ENCODE peak calls at places on chromosome 7, in six cellular contexts. One of them, this sample, is unnamed.

GRCh38 chr7:157459966-157460365 is 123.2 kb downstream of the DNAJB6 start:
- DNase-seq in MV-4-11: no peak
- DNase-seq in colonic mucosa: no peak
- DNase-seq in stimulated activated naive CD8-positive, alpha-beta T cell treated with anti-CD3 and anti-CD28 coated beads, Interleukin-15, amount 100 ng/mL, for 72 hours: no peak
- DNase-seq in NCI-H748 treated with DMSO at 0.1 percent for 48 hours: no peak
- DNase-seq in stimulated activated CD8-positive, alpha-beta memory T cell treated with anti-CD3 and anti-CD28 coated beads, Interleukin-12 subunit alpha, Interleukin-12 subunit beta, amount 100 ng/mL, for 4 hours: no peak
- DNase-seq in this sample: no peak

GRCh38 chr7:141356096-141356495 is 195.1 kb upstream of the AGK start:
- DNase-seq in colonic mucosa: no peak
- DNase-seq in MV-4-11: no peak
- DNase-seq in NCI-H748 treated with DMSO at 0.1 percent for 48 hours: no peak
- DNase-seq in stimulated activated naive CD8-positive, alpha-beta T cell treated with anti-CD3 and anti-CD28 coated beads, Interleukin-15, amount 100 ng/mL, for 72 hours: no peak
- DNase-seq in stimulated activated CD8-positive, alpha-beta memory T cell treated with anti-CD3 and anti-CD28 coated beads, Interleukin-12 subunit alpha, Interleukin-12 subunit beta, amount 100 ng/mL, for 4 hours: no peak
- DNase-seq in this sample: peak

GRCh38 chr7:93115796-93116195 is 2.0 kb downstream of the SAMD9 start:
- DNase-seq in stimulated activated CD8-positive, alpha-beta memory T cell treated with anti-CD3 and anti-CD28 coated beads, Interleukin-12 subunit alpha, Interleukin-12 subunit beta, amount 100 ng/mL, for 4 hours: no peak
- DNase-seq in MV-4-11: no peak
- DNase-seq in NCI-H748 treated with DMSO at 0.1 percent for 48 hours: no peak
- DNase-seq in colonic mucosa: no peak
- DNase-seq in stimulated activated naive CD8-positive, alpha-beta T cell treated with anti-CD3 and anti-CD28 coated beads, Interleukin-15, amount 100 ng/mL, for 72 hours: no peak
- DNase-seq in this sample: no peak

GRCh38 chr7:140045697-140046096 is 17.1 kb downstream of the PARP12 start:
- DNase-seq in stimulated activated CD8-positive, alpha-beta memory T cell treated with anti-CD3 and anti-CD28 coated beads, Interleukin-12 subunit alpha, Interleukin-12 subunit beta, amount 100 ng/mL, for 4 hours: no peak
- DNase-seq in MV-4-11: no peak
- DNase-seq in colonic mucosa: no peak
- DNase-seq in stimulated activated naive CD8-positive, alpha-beta T cell treated with anti-CD3 and anti-CD28 coated beads, Interleukin-15, amount 100 ng/mL, for 72 hours: no peak
- DNase-seq in NCI-H748 treated with DMSO at 0.1 percent for 48 hours: no peak
- DNase-seq in this sample: no peak

GRCh38 chr7:26189697-26190096 is 10.8 kb downstream of the HNRNPA2B1 start:
- DNase-seq in stimulated activated naive CD8-positive, alpha-beta T cell treated with anti-CD3 and anti-CD28 coated beads, Interleukin-15, amount 100 ng/mL, for 72 hours: no peak
- DNase-seq in stimulated activated CD8-positive, alpha-beta memory T cell treated with anti-CD3 and anti-CD28 coated beads, Interleukin-12 subunit alpha, Interleukin-12 subunit beta, amount 100 ng/mL, for 4 hours: no peak
- DNase-seq in NCI-H748 treated with DMSO at 0.1 percent for 48 hours: no peak
- DNase-seq in MV-4-11: no peak
- DNase-seq in colonic mucosa: no peak
- DNase-seq in this sample: no peak

GRCh38 chr7:89246196-89246595 is 450.7 kb upstream of the TEX47 start:
- DNase-seq in colonic mucosa: no peak
- DNase-seq in stimulated activated CD8-positive, alpha-beta memory T cell treated with anti-CD3 and anti-CD28 coated beads, Interleukin-12 subunit alpha, Interleukin-12 subunit beta, amount 100 ng/mL, for 4 hours: no peak
- DNase-seq in stimulated activated naive CD8-positive, alpha-beta T cell treated with anti-CD3 and anti-CD28 coated beads, Interleukin-15, amount 100 ng/mL, for 72 hours: no peak
- DNase-seq in NCI-H748 treated with DMSO at 0.1 percent for 48 hours: no peak
- DNase-seq in MV-4-11: no peak
- DNase-seq in this sample: no peak

GRCh38 chr7:155277385-155277994 is 20.2 kb upstream of the INSIG1 start:
- DNase-seq in NCI-H748 treated with DMSO at 0.1 percent for 48 hours: no peak
- DNase-seq in MV-4-11: peak
- DNase-seq in stimulated activated CD8-positive, alpha-beta memory T cell treated with anti-CD3 and anti-CD28 coated beads, Interleukin-12 subunit alpha, Interleukin-12 subunit beta, amount 100 ng/mL, for 4 hours: no peak
- DNase-seq in colonic mucosa: no peak
- DNase-seq in stimulated activated naive CD8-positive, alpha-beta T cell treated with anti-CD3 and anti-CD28 coated beads, Interleukin-15, amount 100 ng/mL, for 72 hours: no peak
- DNase-seq in this sample: no peak

GRCh38 chr7:92763636-92764423 is 72.5 kb downstream of the CDK6 start:
- DNase-seq in stimulated activated CD8-positive, alpha-beta memory T cell treated with anti-CD3 and anti-CD28 coated beads, Interleukin-12 subunit alpha, Interleukin-12 subunit beta, amount 100 ng/mL, for 4 hours: no peak
- DNase-seq in colonic mucosa: peak
- DNase-seq in stimulated activated naive CD8-positive, alpha-beta T cell treated with anti-CD3 and anti-CD28 coated beads, Interleukin-15, amount 100 ng/mL, for 72 hours: no peak
- DNase-seq in MV-4-11: peak
- DNase-seq in NCI-H748 treated with DMSO at 0.1 percent for 48 hours: peak
- DNase-seq in this sample: no peak

GRCh38 chr7:13198741-13199140 is 511.3 kb downstream of the ARL4A start:
- DNase-seq in colonic mucosa: no peak
- DNase-seq in stimulated activated CD8-positive, alpha-beta memory T cell treated with anti-CD3 and anti-CD28 coated beads, Interleukin-12 subunit alpha, Interleukin-12 subunit beta, amount 100 ng/mL, for 4 hours: no peak
- DNase-seq in MV-4-11: no peak
- DNase-seq in NCI-H748 treated with DMSO at 0.1 percent for 48 hours: no peak
- DNase-seq in stimulated activated naive CD8-positive, alpha-beta T cell treated with anti-CD3 and anti-CD28 coated beads, Interleukin-15, amount 100 ng/mL, for 72 hours: no peak
- DNase-seq in this sample: no peak

GRCh38 chr7:2567663-2568238 is 9.0 kb downstream of the IQCE start:
- DNase-seq in stimulated activated CD8-positive, alpha-beta memory T cell treated with anti-CD3 and anti-CD28 coated beads, Interleukin-12 subunit alpha, Interleukin-12 subunit beta, amount 100 ng/mL, for 4 hours: no peak
- DNase-seq in MV-4-11: no peak
- DNase-seq in colonic mucosa: no peak
- DNase-seq in stimulated activated naive CD8-positive, alpha-beta T cell treated with anti-CD3 and anti-CD28 coated beads, Interleukin-15, amount 100 ng/mL, for 72 hours: no peak
- DNase-seq in NCI-H748 treated with DMSO at 0.1 percent for 48 hours: no peak
- DNase-seq in this sample: no peak

GRCh38 chr7:2111568-2111967 is 121.2 kb downstream of the MAD1L1 start:
- DNase-seq in NCI-H748 treated with DMSO at 0.1 percent for 48 hours: no peak
- DNase-seq in stimulated activated CD8-positive, alpha-beta memory T cell treated with anti-CD3 and anti-CD28 coated beads, Interleukin-12 subunit alpha, Interleukin-12 subunit beta, amount 100 ng/mL, for 4 hours: no peak
- DNase-seq in MV-4-11: no peak
- DNase-seq in stimulated activated naive CD8-positive, alpha-beta T cell treated with anti-CD3 and anti-CD28 coated beads, Interleukin-15, amount 100 ng/mL, for 72 hours: no peak
- DNase-seq in colonic mucosa: no peak
- DNase-seq in this sample: no peak

GRCh38 chr7:134201569-134202261 is 74.6 kb downstream of the LRGUK start:
- DNase-seq in MV-4-11: no peak
- DNase-seq in NCI-H748 treated with DMSO at 0.1 percent for 48 hours: no peak
- DNase-seq in colonic mucosa: no peak
- DNase-seq in stimulated activated CD8-positive, alpha-beta memory T cell treated with anti-CD3 and anti-CD28 coated beads, Interleukin-12 subunit alpha, Interleukin-12 subunit beta, amount 100 ng/mL, for 4 hours: no peak
- DNase-seq in stimulated activated naive CD8-positive, alpha-beta T cell treated with anti-CD3 and anti-CD28 coated beads, Interleukin-15, amount 100 ng/mL, for 72 hours: no peak
- DNase-seq in this sample: no peak

GRCh38 chr7:94698275-94698674 is 42.3 kb upstream of the SGCE start:
- DNase-seq in stimulated activated CD8-positive, alpha-beta memory T cell treated with anti-CD3 and anti-CD28 coated beads, Interleukin-12 subunit alpha, Interleukin-12 subunit beta, amount 100 ng/mL, for 4 hours: no peak
- DNase-seq in colonic mucosa: no peak
- DNase-seq in MV-4-11: peak
- DNase-seq in NCI-H748 treated with DMSO at 0.1 percent for 48 hours: no peak
- DNase-seq in stimulated activated naive CD8-positive, alpha-beta T cell treated with anti-CD3 and anti-CD28 coated beads, Interleukin-15, amount 100 ng/mL, for 72 hours: no peak
- DNase-seq in this sample: no peak

GRCh38 chr7:21542891-21543527 is at the start of gene DNAH11:
- DNase-seq in MV-4-11: no peak
- DNase-seq in stimulated activated naive CD8-positive, alpha-beta T cell treated with anti-CD3 and anti-CD28 coated beads, Interleukin-15, amount 100 ng/mL, for 72 hours: peak
- DNase-seq in stimulated activated CD8-positive, alpha-beta memory T cell treated with anti-CD3 and anti-CD28 coated beads, Interleukin-12 subunit alpha, Interleukin-12 subunit beta, amount 100 ng/mL, for 4 hours: no peak
- DNase-seq in NCI-H748 treated with DMSO at 0.1 percent for 48 hours: peak
- DNase-seq in colonic mucosa: peak
- DNase-seq in this sample: peak

GRCh38 chr7:128710391-128710930 is 28.7 kb upstream of the CALU start:
- DNase-seq in NCI-H748 treated with DMSO at 0.1 percent for 48 hours: no peak
- DNase-seq in colonic mucosa: no peak
- DNase-seq in stimulated activated naive CD8-positive, alpha-beta T cell treated with anti-CD3 and anti-CD28 coated beads, Interleukin-15, amount 100 ng/mL, for 72 hours: no peak
- DNase-seq in MV-4-11: peak
- DNase-seq in stimulated activated CD8-positive, alpha-beta memory T cell treated with anti-CD3 and anti-CD28 coated beads, Interleukin-12 subunit alpha, Interleukin-12 subunit beta, amount 100 ng/mL, for 4 hours: no peak
- DNase-seq in this sample: no peak

GRCh38 chr7:123789817-123790216 is 41.0 kb upstream of the WASL start:
- DNase-seq in stimulated activated naive CD8-positive, alpha-beta T cell treated with anti-CD3 and anti-CD28 coated beads, Interleukin-15, amount 100 ng/mL, for 72 hours: no peak
- DNase-seq in MV-4-11: no peak
- DNase-seq in NCI-H748 treated with DMSO at 0.1 percent for 48 hours: no peak
- DNase-seq in colonic mucosa: no peak
- DNase-seq in stimulated activated CD8-positive, alpha-beta memory T cell treated with anti-CD3 and anti-CD28 coated beads, Interleukin-12 subunit alpha, Interleukin-12 subunit beta, amount 100 ng/mL, for 4 hours: no peak
- DNase-seq in this sample: no peak

GRCh38 chr7:48832303-48832845 is 92.0 kb upstream of the CDC14C start:
- DNase-seq in stimulated activated CD8-positive, alpha-beta memory T cell treated with anti-CD3 and anti-CD28 coated beads, Interleukin-12 subunit alpha, Interleukin-12 subunit beta, amount 100 ng/mL, for 4 hours: no peak
- DNase-seq in NCI-H748 treated with DMSO at 0.1 percent for 48 hours: no peak
- DNase-seq in colonic mucosa: no peak
- DNase-seq in stimulated activated naive CD8-positive, alpha-beta T cell treated with anti-CD3 and anti-CD28 coated beads, Interleukin-15, amount 100 ng/mL, for 72 hours: no peak
- DNase-seq in MV-4-11: no peak
- DNase-seq in this sample: no peak

GRCh38 chr7:89772276-89772675 is 382.0 kb upstream of the STEAP1 start:
- DNase-seq in colonic mucosa: no peak
- DNase-seq in stimulated activated naive CD8-positive, alpha-beta T cell treated with anti-CD3 and anti-CD28 coated beads, Interleukin-15, amount 100 ng/mL, for 72 hours: no peak
- DNase-seq in MV-4-11: no peak
- DNase-seq in stimulated activated CD8-positive, alpha-beta memory T cell treated with anti-CD3 and anti-CD28 coated beads, Interleukin-12 subunit alpha, Interleukin-12 subunit beta, amount 100 ng/mL, for 4 hours: no peak
- DNase-seq in NCI-H748 treated with DMSO at 0.1 percent for 48 hours: peak
- DNase-seq in this sample: no peak

GRCh38 chr7:92633211-92633906 is 43.2 kb upstream of the FAM133B start:
- DNase-seq in stimulated activated naive CD8-positive, alpha-beta T cell treated with anti-CD3 and anti-CD28 coated beads, Interleukin-15, amount 100 ng/mL, for 72 hours: peak
- DNase-seq in MV-4-11: peak
- DNase-seq in stimulated activated CD8-positive, alpha-beta memory T cell treated with anti-CD3 and anti-CD28 coated beads, Interleukin-12 subunit alpha, Interleukin-12 subunit beta, amount 100 ng/mL, for 4 hours: no peak
- DNase-seq in NCI-H748 treated with DMSO at 0.1 percent for 48 hours: peak
- DNase-seq in colonic mucosa: peak
- DNase-seq in this sample: no peak

GRCh38 chr7:151013728-151014497 is 10.4 kb downstream of the ATG9B start:
- DNase-seq in MV-4-11: peak
- DNase-seq in colonic mucosa: peak
- DNase-seq in stimulated activated CD8-positive, alpha-beta memory T cell treated with anti-CD3 and anti-CD28 coated beads, Interleukin-12 subunit alpha, Interleukin-12 subunit beta, amount 100 ng/mL, for 4 hours: peak
- DNase-seq in stimulated activated naive CD8-positive, alpha-beta T cell treated with anti-CD3 and anti-CD28 coated beads, Interleukin-15, amount 100 ng/mL, for 72 hours: peak
- DNase-seq in NCI-H748 treated with DMSO at 0.1 percent for 48 hours: no peak
- DNase-seq in this sample: peak

GRCh38 chr7:46930336-46930735 is 651.6 kb downstream of the TNS3 start:
- DNase-seq in stimulated activated naive CD8-positive, alpha-beta T cell treated with anti-CD3 and anti-CD28 coated beads, Interleukin-15, amount 100 ng/mL, for 72 hours: no peak
- DNase-seq in NCI-H748 treated with DMSO at 0.1 percent for 48 hours: no peak
- DNase-seq in colonic mucosa: no peak
- DNase-seq in stimulated activated CD8-positive, alpha-beta memory T cell treated with anti-CD3 and anti-CD28 coated beads, Interleukin-12 subunit alpha, Interleukin-12 subunit beta, amount 100 ng/mL, for 4 hours: no peak
- DNase-seq in MV-4-11: peak
- DNase-seq in this sample: no peak

GRCh38 chr7:84317536-84317935 is 122.9 kb upstream of the SEMA3A start:
- DNase-seq in stimulated activated naive CD8-positive, alpha-beta T cell treated with anti-CD3 and anti-CD28 coated beads, Interleukin-15, amount 100 ng/mL, for 72 hours: no peak
- DNase-seq in MV-4-11: peak
- DNase-seq in colonic mucosa: no peak
- DNase-seq in stimulated activated CD8-positive, alpha-beta memory T cell treated with anti-CD3 and anti-CD28 coated beads, Interleukin-12 subunit alpha, Interleukin-12 subunit beta, amount 100 ng/mL, for 4 hours: no peak
- DNase-seq in NCI-H748 treated with DMSO at 0.1 percent for 48 hours: no peak
- DNase-seq in this sample: no peak

GRCh38 chr7:107506683-107507339 is 37.0 kb downstream of the GPR22 start:
- DNase-seq in MV-4-11: peak
- DNase-seq in colonic mucosa: peak
- DNase-seq in stimulated activated CD8-positive, alpha-beta memory T cell treated with anti-CD3 and anti-CD28 coated beads, Interleukin-12 subunit alpha, Interleukin-12 subunit beta, amount 100 ng/mL, for 4 hours: no peak
- DNase-seq in NCI-H748 treated with DMSO at 0.1 percent for 48 hours: no peak
- DNase-seq in stimulated activated naive CD8-positive, alpha-beta T cell treated with anti-CD3 and anti-CD28 coated beads, Interleukin-15, amount 100 ng/mL, for 72 hours: no peak
- DNase-seq in this sample: peak

GRCh38 chr7:41010967-41011366 is 691.9 kb downstream of the INHBA start:
- DNase-seq in MV-4-11: no peak
- DNase-seq in colonic mucosa: no peak
- DNase-seq in NCI-H748 treated with DMSO at 0.1 percent for 48 hours: no peak
- DNase-seq in stimulated activated CD8-positive, alpha-beta memory T cell treated with anti-CD3 and anti-CD28 coated beads, Interleukin-12 subunit alpha, Interleukin-12 subunit beta, amount 100 ng/mL, for 4 hours: no peak
- DNase-seq in stimulated activated naive CD8-positive, alpha-beta T cell treated with anti-CD3 and anti-CD28 coated beads, Interleukin-15, amount 100 ng/mL, for 72 hours: no peak
- DNase-seq in this sample: no peak

GRCh38 chr7:35716038-35716803 is 21.3 kb upstream of the HERPUD2 start:
- DNase-seq in NCI-H748 treated with DMSO at 0.1 percent for 48 hours: no peak
- DNase-seq in stimulated activated CD8-positive, alpha-beta memory T cell treated with anti-CD3 and anti-CD28 coated beads, Interleukin-12 subunit alpha, Interleukin-12 subunit beta, amount 100 ng/mL, for 4 hours: no peak
- DNase-seq in stimulated activated naive CD8-positive, alpha-beta T cell treated with anti-CD3 and anti-CD28 coated beads, Interleukin-15, amount 100 ng/mL, for 72 hours: no peak
- DNase-seq in MV-4-11: no peak
- DNase-seq in colonic mucosa: no peak
- DNase-seq in this sample: no peak

This sample was measured in NCI-H526 treated with DMSO at 0.1 percent for 48 hours.